ENCODE peak calls at places on chromosomes 16 and 17, in four cellular contexts. K is mesendoderm, F is H1, D is H9. L is an unnamed sample.

GRCh38 chr16:23375643-23376042 is 73.5 kb downstream of the SCNN1B start:
- DNase-seq in K (no peak), F (no peak), D (no peak), L (no peak)

GRCh38 chr16:87831421-87832136 is 37.7 kb downstream of the SLC7A5 start:
- DNase-seq in F (no peak), K (no peak), D (no peak), L (no peak)

GRCh38 chr17:60060474-60060873 is 18.2 kb downstream of the HEATR6 start:
- DNase-seq in K (no peak), F (no peak), D (no peak), L (no peak)

GRCh38 chr17:66684256-66684655 is 150.7 kb upstream of the CACNG5 start:
- DNase-seq in D (no peak), F (no peak), K (no peak), L (peak)

GRCh38 chr16:80260906-80261311 is 279.9 kb upstream of the DYNLRB2 start:
- DNase-seq in D (no peak), F (no peak), K (no peak), L (peak)

GRCh38 chr16:47058295-47059086 is 85.0 kb upstream of the DNAJA2 start:
- DNase-seq in D (no peak), F (no peak), K (no peak), L (no peak)

GRCh38 chr17:77287432-77288068 is 146.8 kb downstream of the SEC14L1 start:
- DNase-seq in K (peak), F (no peak), D (peak), L (peak)

GRCh38 chr16:9003763-9004162 is 40.1 kb upstream of the USP7 start:
- DNase-seq in K (no peak), D (no peak), F (no peak), L (no peak)

GRCh38 chr17:62587554-62587953 is 39.9 kb upstream of the MRC2 start:
- DNase-seq in F (no peak), K (no peak), D (no peak), L (no peak)

GRCh38 chr17:78789663-78790181 is 7.6 kb upstream of the CYTH1 start:
- DNase-seq in K (no peak), D (no peak), F (no peak), L (peak)

GRCh38 chr17:694239-694638 is 20.4 kb downstream of the VPS53 start:
- DNase-seq in F (no peak), D (no peak), K (peak), L (peak)

GRCh38 chr17:69874220-69874670 is 200.8 kb upstream of the KCNJ16 start:
- DNase-seq in D (no peak), K (peak), F (no peak), L (peak)

GRCh38 chr17:65797809-65798208 is 236.4 kb upstream of the AXIN2 start:
- DNase-seq in F (peak), K (peak), D (peak), L (no peak)

GRCh38 chr17:68222586-68222985 is 25.3 kb upstream of the AMZ2 start:
- DNase-seq in F (no peak), D (no peak), K (no peak), L (no peak)

GRCh38 chr17:46984892-46985291 is 5.8 kb upstream of the RPRML start:
- DNase-seq in D (no peak), K (no peak), F (no peak), L (no peak)

GRCh38 chr16:27221576-27222498 is 18.5 kb downstream of the KDM8 start:
- DNase-seq in K (no peak), D (no peak), F (no peak), L (peak)

GRCh38 chr16:27174007-27174406 is 29.3 kb upstream of the KDM8 start:
- DNase-seq in D (no peak), K (no peak), F (no peak), L (no peak)

GRCh38 chr17:40015005-40015997 is at the start of gene CSF3:
- DNase-seq in D (no peak), K (no peak), F (no peak), L (no peak)

GRCh38 chr17:72060084-72060483 is 60.7 kb upstream of the SOX9 start:
- DNase-seq in F (no peak), K (no peak), D (no peak), L (no peak)

GRCh38 chr16:84223456-84223855 is 16.4 kb downstream of the KCNG4 start:
- DNase-seq in D (no peak), F (no peak), K (no peak), L (peak)

GRCh38 chr17:83131268-83132011 is 52.0 kb downstream of the METRNL start:
- DNase-seq in D (peak), K (no peak), F (no peak), L (no peak)

GRCh38 chr17:81400154-81400938 is 5.1 kb downstream of the BAHCC1 start:
- DNase-seq in F (no peak), D (peak), K (peak), L (peak)

GRCh38 chr17:6413073-6413472 is 21.8 kb downstream of the AIPL1 start:
- DNase-seq in D (no peak), F (no peak), K (peak), L (peak)

GRCh38 chr17:17564896-17565295 is 26.6 kb downstream of the PEMT start:
- DNase-seq in K (peak), F (no peak), D (peak), L (no peak)

GRCh38 chr16:67661101-67661661 is 421 bp downstream of the PARD6A start:
- DNase-seq in F (no peak), K (peak), D (peak), L (peak)

GRCh38 chr17:63987616-63988478 is 10.3 kb upstream of the PRR29 start:
- DNase-seq in D (no peak), K (no peak), F (no peak), L (no peak)

GRCh38 chr17:27158390-27158789 is 135.5 kb upstream of the WSB1 start:
- DNase-seq in F (no peak), D (no peak), K (no peak), L (no peak)

GRCh38 chr16:78130950-78131349 is 31.5 kb downstream of the WWOX start:
- DNase-seq in D (no peak), F (no peak), K (no peak), L (no peak)

GRCh38 chr16:15856217-15856616 is 611 bp downstream of the MYH11 start:
- DNase-seq in K (no peak), D (no peak), F (no peak), L (no peak)

GRCh38 chr16:88064011-88064888 is 113.0 kb downstream of the BANP start:
- DNase-seq in F (no peak), K (no peak), D (no peak), L (peak)

GRCh38 chr17:40071720-40072480 is 9.1 kb downstream of the THRA start:
- DNase-seq in F (no peak), K (no peak), D (peak), L (no peak)

GRCh38 chr16:4176794-4177438 is 60.7 kb upstream of the ADCY9 start:
- DNase-seq in D (no peak), F (no peak), K (peak), L (peak)

GRCh38 chr16:67767953-67768352 is 38.4 kb downstream of the RANBP10 start:
- DNase-seq in K (no peak), F (no peak), D (no peak), L (peak)

GRCh38 chr16:88599092-88599733 is 29.0 kb downstream of the ZC3H18 start:
- DNase-seq in F (no peak), K (no peak), D (no peak), L (no peak)

GRCh38 chr17:48068491-48068961 is 20.4 kb downstream of the NFE2L1 start:
- DNase-seq in D (peak), K (peak), F (no peak), L (peak)

GRCh38 chr16:74216319-74216718 is 80.3 kb upstream of the PSMD7 start:
- DNase-seq in F (no peak), D (no peak), K (peak), L (peak)

GRCh38 chr17:76867578-76868175 is 527 bp upstream of the MGAT5B start:
- DNase-seq in K (peak), D (peak), F (no peak), L (peak)

GRCh38 chr17:37519241-37519985 is 29.7 kb downstream of the DUSP14 start:
- DNase-seq in F (no peak), D (no peak), K (no peak), L (peak)

GRCh38 chr16:19415461-19415860 is 2.2 kb upstream of the TMC5 start:
- DNase-seq in F (no peak), K (no peak), D (no peak), L (no peak)

GRCh38 chr17:50188521-50189395 is 12.7 kb downstream of the COL1A1 start:
- DNase-seq in K (no peak), D (no peak), F (no peak), L (peak)

GRCh38 chr17:50192116-50192872 is 9.1 kb downstream of the COL1A1 start:
- DNase-seq in F (no peak), K (no peak), D (no peak), L (no peak)

GRCh38 chr17:50189396-50190277 is 11.8 kb downstream of the COL1A1 start:
- DNase-seq in D (no peak), K (no peak), F (no peak), L (peak)

GRCh38 chr17:50191070-50192045 is 10.1 kb downstream of the COL1A1 start:
- DNase-seq in K (no peak), F (no peak), D (no peak), L (peak)

GRCh38 chr17:50190278-50191069 is 11.0 kb downstream of the COL1A1 start:
- DNase-seq in D (no peak), K (no peak), F (no peak), L (no peak)
- H3K23ac ChIP-seq in D (no peak), K (no peak), F (no peak), L (peak)

DNA sequence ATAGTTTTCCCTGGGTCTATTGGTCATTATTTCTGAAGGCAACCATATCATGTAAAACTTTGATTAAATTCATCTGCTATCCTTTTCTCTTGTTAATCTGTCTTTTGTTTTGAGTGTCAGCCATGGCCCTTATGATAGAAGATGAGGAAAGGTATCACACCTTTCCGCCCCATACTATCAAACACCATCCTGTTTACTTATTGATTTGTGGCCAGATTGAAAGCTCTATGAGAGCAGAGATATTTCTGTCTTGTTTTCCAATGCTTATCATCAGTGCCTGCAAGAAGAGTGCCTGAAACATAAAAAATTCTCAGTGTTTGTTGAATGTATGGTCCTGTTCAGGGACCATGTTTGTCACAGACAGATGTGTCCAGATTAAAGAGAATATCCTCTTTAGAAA is 22.6 kb upstream of the DHX8 start:
- DNase-seq in F (no peak), D (no peak), K (no peak), L (no peak)
- H3K56ac ChIP-seq in F (no peak), D (no peak), K (no peak), L (no peak)

DNA sequence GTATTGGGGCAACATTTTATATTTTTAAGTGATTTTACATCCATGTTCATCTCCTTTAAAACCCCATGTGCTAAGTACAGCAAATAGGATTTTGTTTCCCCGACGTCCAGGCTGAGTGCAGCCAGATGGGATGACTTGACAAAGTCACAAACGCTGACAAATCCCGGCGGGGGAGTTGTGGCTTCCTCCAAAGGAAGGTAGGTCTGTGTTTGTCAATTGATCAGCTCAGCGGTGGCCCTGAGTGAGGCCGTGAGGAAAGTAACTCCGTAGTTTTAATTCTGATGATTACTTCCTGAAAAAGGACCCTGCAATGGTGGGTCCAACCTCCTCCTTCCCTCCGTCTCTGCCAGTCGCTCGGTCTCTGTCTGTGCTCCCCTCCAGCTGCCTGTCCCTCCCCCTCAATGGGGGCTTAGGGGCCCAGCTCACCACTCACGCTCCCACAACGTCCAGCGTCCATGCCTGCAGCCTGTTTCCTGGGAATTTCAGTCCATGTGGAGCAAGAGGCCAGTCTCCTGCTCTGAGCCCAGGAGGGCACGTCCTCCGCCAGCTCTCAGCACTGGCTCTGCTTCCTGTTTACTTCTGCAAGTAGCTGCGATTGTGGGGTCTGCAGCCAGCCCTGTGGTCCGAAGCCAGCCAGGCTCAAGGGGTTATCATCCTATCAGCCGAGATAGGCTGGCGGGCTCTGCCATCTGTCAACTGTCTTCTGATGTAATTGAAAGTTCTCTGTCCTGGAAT is 209.4 kb upstream of the FOXF1 start:
- DNase-seq in K (peak), D (no peak), F (no peak), L (peak)
- H3K23ac ChIP-seq in K (peak), D (no peak), F (no peak), L (peak)

DNA sequence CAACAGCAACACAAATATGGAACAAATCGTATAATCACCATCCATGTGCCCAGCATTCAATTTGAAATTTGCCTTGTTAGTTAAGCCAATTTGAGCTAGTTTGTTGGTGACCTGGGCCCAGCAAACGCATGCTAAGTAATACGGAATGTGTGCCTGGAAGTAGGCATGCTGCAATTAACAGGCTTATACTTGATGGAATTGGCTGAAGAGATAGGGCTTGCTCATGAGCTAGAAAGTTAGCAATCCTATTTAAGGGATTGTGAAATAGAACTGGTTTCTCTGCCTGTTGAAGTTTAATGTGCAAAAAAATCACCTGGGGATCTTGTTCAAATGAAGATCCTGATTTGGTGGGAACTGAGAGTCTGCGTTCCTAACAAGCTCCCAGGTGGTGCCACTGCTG is 8.5 kb upstream of the LPO start:
- DNase-seq in D (no peak), F (no peak), K (no peak), L (no peak)
- H3K56ac ChIP-seq in D (no peak), F (no peak), K (no peak), L (no peak)

GRCh38 chr17:7702776-7703175 is 2.2 kb upstream of the EFNB3 start:
- DNase-seq in D (no peak), F (no peak), K (no peak), L (no peak)

GRCh38 chr17:7706631-7707354 is 1.8 kb downstream of the EFNB3 start:
- DNase-seq in K (no peak), D (no peak), F (no peak), L (no peak)

GRCh38 chr17:7703584-7704574 is 1.1 kb upstream of the EFNB3 start:
- DNase-seq in K (peak), D (peak), F (peak), L (no peak)

GRCh38 chr17:7705269-7706255 is 560 bp downstream of the EFNB3 start:
- DNase-seq in F (no peak), K (no peak), D (peak), L (no peak)

DNA sequence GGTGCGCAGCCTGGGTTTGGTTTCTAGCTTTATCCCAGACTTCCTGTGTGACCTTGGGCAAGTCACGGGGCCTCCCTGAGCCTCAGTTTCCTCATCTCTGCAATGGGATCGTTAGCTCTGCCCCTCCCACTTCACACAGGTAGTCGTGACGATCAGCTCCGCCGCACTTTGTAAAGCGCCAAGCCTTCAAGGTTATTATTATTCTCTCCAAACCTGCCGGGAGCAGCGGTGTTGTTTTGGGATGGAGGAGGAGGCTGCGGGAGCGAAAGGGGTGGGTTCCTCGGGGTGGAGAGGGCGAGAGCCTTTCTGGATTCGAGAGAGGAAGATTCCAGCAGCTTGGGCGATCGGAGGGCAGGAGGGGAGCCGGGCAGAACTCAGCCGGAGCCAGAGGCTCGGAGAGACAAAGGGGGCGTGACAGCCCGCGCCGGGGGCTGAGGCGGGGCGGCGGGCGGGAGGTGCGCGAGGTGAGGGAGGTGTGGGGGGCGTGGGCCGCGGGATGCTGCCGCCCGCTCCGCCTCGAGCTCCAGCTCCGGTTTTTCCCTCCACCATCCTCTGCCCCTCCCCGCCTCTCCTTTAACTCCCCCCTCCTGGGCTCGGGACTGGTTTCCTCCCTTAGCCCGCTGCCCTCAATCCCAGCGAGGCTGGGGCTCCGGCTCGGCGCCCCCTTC is at the start of gene EFNB3:
- DNase-seq in D (peak), K (peak), F (no peak), L (no peak)
- H3K23ac ChIP-seq in D (no peak), K (no peak), F (no peak), L (peak)

L was measured in IMR-90.